ENCODE peak calls at places on chromosomes 1 and 21, in four cellular contexts. E, X, K and A are unnamed samples.

GRCh38 chr1:186374313-186375151 is 521 bp downstream of the TPR start:
- DNase-seq in K (no peak), X (no peak), E (peak; percentile 74), A (peak; percentile 62)

GRCh38 chr21:16424331-16424749 is 694.6 kb downstream of the USP25 start:
- DNase-seq in X (no peak), K (no peak), E (no peak), A (no peak)

GRCh38 chr1:77405186-77405585 is 123.4 kb downstream of the AK5 start:
- DNase-seq in K (no peak), X (no peak), E (no peak), A (no peak)

GRCh38 chr1:204660509-204660908 is 25.0 kb downstream of the LRRN2 start:
- DNase-seq in E (no peak), X (no peak), K (no peak), A (no peak)

GRCh38 chr1:192550922-192551534 is 24.5 kb upstream of the RGS1 start:
- DNase-seq in X (no peak), K (no peak), E (no peak), A (no peak)

GRCh38 chr1:152926091-152926490 is 17.7 kb downstream of the IVL start:
- DNase-seq in K (no peak), X (no peak), E (no peak), A (no peak)

GRCh38 chr1:91609571-91609970 is 108.9 kb downstream of the CDC7 start:
- DNase-seq in K (no peak), E (no peak), X (no peak), A (no peak)

GRCh38 chr1:227131193-227131592 is 187.1 kb downstream of the CDC42BPA start:
- DNase-seq in K (no peak), X (no peak), E (no peak), A (no peak)

GRCh38 chr1:114986286-114986685 is 43.3 kb upstream of the TSHB start:
- DNase-seq in K (no peak), E (no peak), X (no peak), A (no peak)

GRCh38 chr1:172388490-172388889 is 32.0 kb upstream of the C1orf105 start:
- DNase-seq in E (no peak), X (no peak), K (no peak), A (no peak)

GRCh38 chr21:26844258-26845065 is 747 bp downstream of the ADAMTS1 start:
- DNase-seq in E (peak; percentile 57), X (peak; percentile 65), K (peak; percentile 81), A (peak; percentile 77)
- TF ChIP-seq POLR2A in E (no peak), X (no peak), K (no peak), A (no peak)

GRCh38 chr1:10939654-10940450 is 72.6 kb upstream of the TARDBP start:
- DNase-seq in E (no peak), X (no peak), K (peak; percentile 48), A (no peak)
- H3K4me3 ChIP-seq in E (no peak overlapping the region), X (no peak overlapping the region), K (no peak overlapping the region), A (no peak overlapping the region)

DNA sequence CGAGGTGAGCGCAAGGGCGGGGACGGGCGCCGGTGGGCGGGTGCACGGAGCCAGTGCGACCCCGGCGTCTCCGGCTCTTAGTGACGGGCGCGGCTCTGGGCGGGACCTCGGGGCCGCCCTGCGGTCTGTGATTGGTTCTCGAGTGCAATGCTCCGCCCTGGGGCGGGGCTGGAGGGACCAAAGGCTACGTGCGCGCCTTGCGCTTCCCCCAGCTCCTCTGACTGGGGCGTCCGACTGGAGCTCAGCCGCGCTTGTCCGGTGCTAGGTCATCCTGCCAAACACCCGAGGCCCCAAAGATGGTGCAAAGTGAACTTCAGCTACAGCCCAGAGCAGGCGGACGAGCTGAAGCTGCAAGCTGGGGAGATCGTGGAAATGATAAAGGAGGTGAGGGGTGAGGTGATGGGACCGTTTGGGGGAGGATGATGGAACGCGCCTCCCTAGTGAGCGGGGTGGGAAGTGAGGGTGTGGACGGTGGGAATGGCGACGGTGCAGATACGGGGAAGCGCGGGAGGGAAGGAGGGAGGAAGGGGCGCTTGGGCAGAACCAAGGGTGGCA is 811 bp downstream of the SH3D21 start:
- DNase-seq in E (peak; percentile 95), X (peak; percentile 95), K (peak; percentile 95), A (peak; percentile 95)
- TF ChIP-seq POLR2A in E (no peak), X (peak; percentile 83), K (peak; percentile 47), A (peak; percentile 61)

GRCh38 chr1:21900766-21901472 is 36.2 kb downstream of the HSPG2 start:
- DNase-seq in K (no peak), E (no peak), X (no peak), A (no peak)
- H3K4me3 ChIP-seq in K (no peak overlapping the region), E (no peak overlapping the region), X (no peak overlapping the region), A (no peak overlapping the region)

GRCh38 chr1:81836007-81836626 is 35.4 kb downstream of the ADGRL2 start:
- DNase-seq in K (no peak), X (no peak), E (no peak), A (no peak)

GRCh38 chr1:81834921-81835698 is 34.4 kb downstream of the ADGRL2 start:
- DNase-seq in X (no peak), E (peak; percentile 61), K (no peak), A (no peak)

GRCh38 chr1:81832573-81832972 is 31.8 kb downstream of the ADGRL2 start:
- DNase-seq in E (peak; percentile 57), X (no peak), K (no peak), A (no peak)

GRCh38 chr1:81834268-81834667 is 33.5 kb downstream of the ADGRL2 start:
- DNase-seq in K (no peak), E (no peak), X (no peak), A (no peak)

DNA sequence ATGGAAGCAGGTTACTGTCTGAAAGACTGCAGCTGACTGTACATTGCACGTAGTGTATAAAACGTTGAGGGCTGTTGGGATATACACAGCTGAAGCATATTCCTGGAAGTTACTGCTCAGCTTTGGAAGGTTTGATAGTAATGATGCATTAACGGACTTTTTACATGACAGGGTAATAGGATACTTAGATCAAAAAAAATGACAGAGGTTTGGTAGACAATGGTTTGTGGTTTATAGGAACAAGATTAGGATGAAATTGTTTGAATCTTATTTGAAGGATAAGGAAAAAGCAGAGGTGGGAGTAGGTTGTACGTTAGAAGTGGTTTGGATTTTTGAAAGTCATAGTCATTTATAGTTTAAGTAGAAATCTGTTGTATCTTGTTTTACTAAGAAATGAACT is 33.0 kb downstream of the ADGRL2 start:
- DNase-seq in X (no peak), K (no peak), E (no peak), A (no peak)
- TF ChIP-seq POLR2A in X (no peak), K (no peak), E (no peak), A (no peak)

GRCh38 chr1:244655186-244655585 is 2.3 kb downstream of the DESI2 start:
- DNase-seq in E (no peak), X (no peak), K (no peak), A (no peak)
- H3K4me3 ChIP-seq in E (no peak overlapping the region), X (no peak overlapping the region), K (no peak overlapping the region), A (no peak overlapping the region)

DNA sequence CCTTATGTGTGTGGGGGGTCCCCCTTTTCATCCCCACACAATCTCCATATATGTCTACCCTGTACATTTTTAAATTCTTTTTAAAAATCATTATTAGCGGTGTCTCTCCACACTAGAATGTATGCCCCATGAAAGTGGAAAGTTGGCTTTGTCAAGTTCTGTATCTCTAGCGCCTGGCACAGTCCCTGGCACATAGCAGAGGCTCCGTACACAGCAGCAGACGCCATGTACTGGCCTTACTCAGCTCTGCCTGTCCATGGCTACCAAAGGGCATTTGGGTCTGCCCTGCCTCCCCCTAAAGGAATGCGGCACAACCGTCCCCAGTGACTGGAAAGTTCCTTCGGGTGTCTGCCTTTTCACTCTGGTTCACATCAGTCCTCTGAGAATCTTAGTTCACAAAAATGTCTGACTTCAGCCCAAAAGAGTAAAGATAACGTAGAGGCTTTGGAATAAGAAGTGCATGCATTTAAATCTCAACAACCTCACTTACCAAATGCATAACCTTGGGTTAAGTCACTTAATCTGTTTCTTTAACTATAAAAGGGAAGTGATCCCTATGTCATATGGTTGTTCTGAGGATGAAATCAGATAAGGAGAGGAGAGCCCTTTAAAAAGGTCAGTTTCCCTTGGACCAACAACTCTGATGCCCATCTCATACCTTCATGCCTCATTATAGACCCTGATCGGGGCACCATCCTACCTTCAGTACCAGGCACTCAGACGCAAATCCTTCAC is 61.1 kb downstream of the CD46 start:
- DNase-seq in E (peak; percentile 62), K (no peak), X (no peak), A (no peak)
- TF ChIP-seq POLR2A in E (no peak), K (no peak), X (no peak), A (no peak)

GRCh38 chr1:55046871-55047270 is 7.5 kb downstream of the PCSK9 start:
- DNase-seq in K (peak; percentile 13), X (no peak), E (no peak), A (no peak)
- H3K4me3 ChIP-seq in K (no peak overlapping the region), X (no peak overlapping the region), E (no peak overlapping the region), A (no peak overlapping the region)

GRCh38 chr1:203290261-203291089 is 14.8 kb upstream of the BTG2 start:
- DNase-seq in K (peak; percentile 98), E (peak; percentile 98), X (peak; percentile 94), A (peak; percentile 85)
- TF ChIP-seq POLR2A in K (peak; percentile 62), E (peak; percentile 41), X (peak; percentile 89), A (peak; percentile 55)

GRCh38 chr1:213452504-213452903 is 401.5 kb downstream of the RPS6KC1 start:
- DNase-seq in X (no peak), E (no peak), K (no peak), A (no peak)

GRCh38 chr1:213457097-213457680 is 406.1 kb downstream of the RPS6KC1 start:
- DNase-seq in E (peak; percentile 67), K (no peak), X (peak; percentile 25), A (no peak)

DNA sequence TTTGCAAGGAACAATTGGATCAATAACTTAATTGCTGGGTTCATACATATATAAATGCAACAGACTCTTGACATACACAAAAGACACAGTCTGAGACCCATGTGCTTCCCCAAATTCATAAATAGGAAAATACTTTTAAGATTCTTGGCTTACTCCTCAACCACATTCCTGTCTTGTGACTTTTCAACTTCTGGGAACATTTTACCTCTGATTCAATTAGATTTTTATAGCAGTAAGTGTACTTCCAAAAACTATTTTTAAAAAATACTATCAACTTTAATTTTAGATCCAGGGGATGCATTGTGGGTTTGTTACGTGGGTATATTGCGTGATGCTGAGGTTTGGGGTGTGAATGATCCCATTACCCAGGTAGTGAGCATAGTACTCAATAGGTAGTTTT is 406.7 kb downstream of the RPS6KC1 start:
- DNase-seq in X (no peak), K (no peak), E (no peak), A (no peak)
- H3K4me3 ChIP-seq in X (no peak overlapping the region), K (no peak overlapping the region), E (no peak overlapping the region), A (no peak overlapping the region)